ENCODE peak calls at places on chromosomes 1 and 21, in five cellular contexts. One of them, this sample, is unnamed.

GRCh38 chr1:41722184-41722583 is 196.5 kb downstream of the HIVEP3 start:
- DNase-seq in pancreas: no peak
- DNase-seq in CD8-positive, alpha-beta T cell: no peak
- DNase-seq in kidney: no peak
- DNase-seq in heart right ventricle: no peak
- DNase-seq in this sample: no peak

GRCh38 chr1:26706315-26706714 is 10.5 kb downstream of the ARID1A start:
- DNase-seq in CD8-positive, alpha-beta T cell: no peak
- DNase-seq in heart right ventricle: no peak
- DNase-seq in kidney: no peak
- DNase-seq in pancreas: no peak
- DNase-seq in this sample: no peak

GRCh38 chr21:43717967-43718871 is 710 bp upstream of the PDXK start:
- DNase-seq in pancreas: peak; percentile 45
- DNase-seq in CD8-positive, alpha-beta T cell: no peak
- DNase-seq in kidney: peak; percentile 86
- DNase-seq in heart right ventricle: no peak
- DNase-seq in this sample: no peak

GRCh38 chr21:28601708-28602107 is 391.0 kb downstream of the LTN1 start:
- DNase-seq in CD8-positive, alpha-beta T cell: no peak
- DNase-seq in pancreas: no peak
- DNase-seq in heart right ventricle: no peak
- DNase-seq in kidney: no peak
- DNase-seq in this sample: no peak

GRCh38 chr1:188652678-188653077 is 1823.9 kb downstream of the PLA2G4A start:
- DNase-seq in pancreas: no peak
- DNase-seq in kidney: no peak
- DNase-seq in heart right ventricle: no peak
- DNase-seq in CD8-positive, alpha-beta T cell: no peak
- DNase-seq in this sample: no peak

GRCh38 chr1:5501206-5501980 is 490.8 kb downstream of the NPHP4 start:
- DNase-seq in pancreas: no peak
- DNase-seq in kidney: no peak
- DNase-seq in heart right ventricle: no peak
- DNase-seq in CD8-positive, alpha-beta T cell: no peak
- DNase-seq in this sample: no peak

GRCh38 chr1:160607051-160608032 is 28.0 kb upstream of the CD84 start:
- DNase-seq in kidney: no peak
- DNase-seq in CD8-positive, alpha-beta T cell: peak; percentile 39
- DNase-seq in heart right ventricle: peak; percentile 36
- DNase-seq in pancreas: peak; percentile 51
- DNase-seq in this sample: peak; percentile 56

GRCh38 chr1:92504751-92505692 is 18.3 kb upstream of the GFI1 start:
- DNase-seq in pancreas: no peak
- DNase-seq in heart right ventricle: no peak
- DNase-seq in CD8-positive, alpha-beta T cell: no peak
- DNase-seq in kidney: no peak
- DNase-seq in this sample: no peak

GRCh38 chr1:199808110-199808870 is 219.2 kb upstream of the NR5A2 start:
- DNase-seq in kidney: no peak
- DNase-seq in CD8-positive, alpha-beta T cell: no peak
- DNase-seq in heart right ventricle: no peak
- DNase-seq in pancreas: no peak
- DNase-seq in this sample: no peak

GRCh38 chr21:26843912-26844257 is 1.3 kb downstream of the ADAMTS1 start:
- DNase-seq in pancreas: no peak
- DNase-seq in kidney: no peak
- DNase-seq in CD8-positive, alpha-beta T cell: no peak
- DNase-seq in heart right ventricle: peak; percentile 10
- DNase-seq in this sample: no peak

GRCh38 chr1:52059326-52059725 is 3.2 kb downstream of the BTF3L4 start:
- DNase-seq in pancreas: no peak
- DNase-seq in kidney: no peak
- DNase-seq in CD8-positive, alpha-beta T cell: no peak
- DNase-seq in heart right ventricle: no peak
- DNase-seq in this sample: no peak

GRCh38 chr21:40143822-40144525 is 276.7 kb downstream of the PCP4 start:
- DNase-seq in pancreas: no peak
- DNase-seq in heart right ventricle: peak; percentile 44
- DNase-seq in kidney: peak; percentile 69
- DNase-seq in CD8-positive, alpha-beta T cell: no peak
- DNase-seq in this sample: peak; percentile 86

GRCh38 chr1:230280906-230281413 is 145.2 kb downstream of the PGBD5 start:
- DNase-seq in heart right ventricle: no peak
- DNase-seq in pancreas: peak; percentile 85
- DNase-seq in kidney: no peak
- DNase-seq in CD8-positive, alpha-beta T cell: no peak
- DNase-seq in this sample: no peak

GRCh38 chr1:61318319-61319125 is 236.2 kb downstream of the NFIA start:
- DNase-seq in heart right ventricle: no peak
- DNase-seq in pancreas: no peak
- DNase-seq in kidney: no peak
- DNase-seq in CD8-positive, alpha-beta T cell: no peak
- DNase-seq in this sample: peak; percentile 32

GRCh38 chr1:91700332-91700731 is 185.6 kb downstream of the TGFBR3 start:
- DNase-seq in heart right ventricle: no peak
- DNase-seq in pancreas: no peak
- DNase-seq in kidney: no peak
- DNase-seq in CD8-positive, alpha-beta T cell: no peak
- DNase-seq in this sample: no peak

GRCh38 chr1:221865808-221866207 is 123.9 kb upstream of the DUSP10 start:
- DNase-seq in pancreas: no peak
- DNase-seq in CD8-positive, alpha-beta T cell: no peak
- DNase-seq in heart right ventricle: peak; percentile 6
- DNase-seq in kidney: no peak
- DNase-seq in this sample: no peak

GRCh38 chr1:150234309-150234646 is 1.6 kb downstream of the ANP32E start:
- DNase-seq in pancreas: peak; percentile 22
- DNase-seq in kidney: no peak
- DNase-seq in CD8-positive, alpha-beta T cell: no peak
- DNase-seq in heart right ventricle: no peak
- DNase-seq in this sample: no peak

GRCh38 chr1:6625579-6626149 is 996 bp downstream of the THAP3 start:
- DNase-seq in CD8-positive, alpha-beta T cell: no peak
- DNase-seq in pancreas: no peak
- DNase-seq in heart right ventricle: no peak
- DNase-seq in kidney: no peak
- DNase-seq in this sample: peak; percentile 58

GRCh38 chr21:40809673-40810072 is 37.3 kb downstream of the DSCAM start:
- DNase-seq in kidney: no peak
- DNase-seq in CD8-positive, alpha-beta T cell: no peak
- DNase-seq in heart right ventricle: no peak
- DNase-seq in pancreas: no peak
- DNase-seq in this sample: no peak

GRCh38 chr1:30129421-30130055 is 593.8 kb downstream of the MATN1 start:
- DNase-seq in heart right ventricle: no peak
- DNase-seq in pancreas: no peak
- DNase-seq in kidney: no peak
- DNase-seq in CD8-positive, alpha-beta T cell: no peak
- DNase-seq in this sample: no peak

GRCh38 chr1:221839794-221840395 is 98.0 kb upstream of the DUSP10 start:
- DNase-seq in pancreas: peak; percentile 33
- DNase-seq in heart right ventricle: peak; percentile 29
- DNase-seq in kidney: peak; percentile 73
- DNase-seq in CD8-positive, alpha-beta T cell: peak; percentile 35
- DNase-seq in this sample: peak; percentile 37

GRCh38 chr1:21861602-21862429 is 49.8 kb downstream of the LDLRAD2 start:
- DNase-seq in CD8-positive, alpha-beta T cell: no peak
- DNase-seq in pancreas: no peak
- DNase-seq in heart right ventricle: no peak
- DNase-seq in kidney: no peak
- DNase-seq in this sample: peak; percentile 85

GRCh38 chr1:163876546-163876945 is 554.8 kb downstream of the NUF2 start:
- DNase-seq in pancreas: no peak
- DNase-seq in CD8-positive, alpha-beta T cell: no peak
- DNase-seq in kidney: no peak
- DNase-seq in heart right ventricle: no peak
- DNase-seq in this sample: no peak

GRCh38 chr1:163875214-163875926 is 553.6 kb downstream of the NUF2 start:
- DNase-seq in heart right ventricle: peak; percentile 44
- DNase-seq in kidney: peak; percentile 66
- DNase-seq in CD8-positive, alpha-beta T cell: no peak
- DNase-seq in pancreas: no peak
- DNase-seq in this sample: no peak

GRCh38 chr1:163875927-163876320 is 554.2 kb downstream of the NUF2 start:
- DNase-seq in pancreas: no peak
- DNase-seq in kidney: no peak
- DNase-seq in heart right ventricle: no peak
- DNase-seq in CD8-positive, alpha-beta T cell: no peak
- DNase-seq in this sample: no peak

GRCh38 chr1:163872067-163872466 is 550.3 kb downstream of the NUF2 start:
- DNase-seq in pancreas: no peak
- DNase-seq in CD8-positive, alpha-beta T cell: no peak
- DNase-seq in heart right ventricle: no peak
- DNase-seq in kidney: no peak
- DNase-seq in this sample: no peak

GRCh38 chr1:163874070-163874469 is 552.3 kb downstream of the NUF2 start:
- DNase-seq in kidney: no peak
- DNase-seq in heart right ventricle: no peak
- DNase-seq in pancreas: no peak
- DNase-seq in CD8-positive, alpha-beta T cell: no peak
- DNase-seq in this sample: no peak
- TF ChIP-seq CTCF in kidney: no peak
- TF ChIP-seq CTCF in heart right ventricle: no peak
- TF ChIP-seq CTCF in pancreas: no peak
- TF ChIP-seq CTCF in CD8-positive, alpha-beta T cell: no peak
- TF ChIP-seq CTCF in this sample: peak; percentile 18

GRCh38 chr1:31577515-31578191 is 1.3 kb downstream of the TINAGL1 start:
- DNase-seq in kidney: peak; percentile 39
- DNase-seq in CD8-positive, alpha-beta T cell: no peak
- DNase-seq in pancreas: no peak
- DNase-seq in heart right ventricle: no peak
- DNase-seq in this sample: no peak
- H3K4me1 ChIP-seq in kidney: peaks cover 52% of the 10 kb centered on the region
- H3K4me1 ChIP-seq in CD8-positive, alpha-beta T cell: no peaks in the 10 kb centered on the region
- H3K4me1 ChIP-seq in pancreas: peaks cover 23% of the 10 kb centered on the region
- H3K4me1 ChIP-seq in heart right ventricle: peaks cover 76% of the 10 kb centered on the region
- H3K4me1 ChIP-seq in this sample: peaks cover 32% of the 10 kb centered on the region

DNA sequence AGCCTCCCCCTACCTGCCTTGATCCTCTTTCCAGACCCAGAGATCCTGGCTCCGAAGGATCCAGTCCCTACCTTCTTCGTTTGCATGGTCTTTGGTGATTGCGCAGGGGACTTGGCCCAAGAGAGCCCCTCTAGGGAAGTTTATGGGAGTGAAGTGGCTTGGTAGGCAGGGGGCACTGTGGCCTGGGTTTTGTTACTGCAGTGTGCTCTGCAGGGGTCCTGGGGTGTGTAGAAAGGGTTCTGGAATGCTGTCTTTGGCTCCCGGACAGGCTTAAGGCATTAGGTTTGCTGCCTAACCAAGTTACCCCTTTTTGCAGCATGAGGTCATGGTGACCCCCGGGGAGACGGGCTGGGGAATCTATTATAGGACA is 3.8 kb downstream of the ATP8B2 start:
- DNase-seq in pancreas: no peak
- DNase-seq in CD8-positive, alpha-beta T cell: no peak
- DNase-seq in kidney: no peak
- DNase-seq in heart right ventricle: no peak
- DNase-seq in this sample: no peak
- TF ChIP-seq CTCF in pancreas: no peak
- TF ChIP-seq CTCF in CD8-positive, alpha-beta T cell: no peak
- TF ChIP-seq CTCF in kidney: no peak
- TF ChIP-seq CTCF in heart right ventricle: no peak
- TF ChIP-seq CTCF in this sample: no peak

DNA sequence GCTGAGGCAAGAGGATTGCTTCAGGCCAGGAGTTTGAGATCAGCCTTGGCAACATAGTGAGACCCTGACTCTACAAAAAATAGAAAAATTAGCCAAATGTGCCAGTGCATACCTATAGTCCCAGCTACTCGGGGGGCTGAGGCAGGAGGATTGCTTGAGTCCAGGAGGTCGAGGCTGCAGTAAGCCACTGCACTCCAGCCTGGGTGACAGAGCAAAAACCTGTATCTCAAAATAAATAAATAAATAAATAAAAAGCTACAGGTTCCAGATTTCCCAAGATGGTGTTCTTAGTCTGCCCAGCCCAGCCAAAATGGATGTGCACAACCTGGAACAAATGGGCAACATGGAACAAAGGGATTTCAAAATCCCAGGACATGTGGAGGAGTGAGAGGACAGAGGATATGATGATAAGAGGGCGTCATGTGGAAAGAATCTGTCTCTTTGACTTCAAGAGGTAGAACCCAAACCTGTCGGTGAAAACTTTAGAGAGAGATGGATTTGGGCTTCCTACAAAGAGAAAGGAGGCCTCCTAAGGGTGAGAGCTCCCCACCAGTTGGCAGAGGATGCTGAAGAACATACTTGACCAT is 3.2 kb downstream of the EDARADD start:
- DNase-seq in CD8-positive, alpha-beta T cell: no peak
- DNase-seq in heart right ventricle: no peak
- DNase-seq in kidney: no peak
- DNase-seq in pancreas: no peak
- DNase-seq in this sample: no peak
- H3K4me1 ChIP-seq in CD8-positive, alpha-beta T cell: peaks cover 5% of the 10 kb centered on the region
- H3K4me1 ChIP-seq in heart right ventricle: peaks cover 3% of the 10 kb centered on the region
- H3K4me1 ChIP-seq in kidney: no peaks in the 10 kb centered on the region
- H3K4me1 ChIP-seq in pancreas: peaks cover 9% of the 10 kb centered on the region
- H3K4me1 ChIP-seq in this sample: no peaks in the 10 kb centered on the region